ENCODE peak calls at places on chromosome 1, in nine cellular contexts. M, Y, O, H, D, X, S, W and C are unnamed samples.

GRCh38 chr1:24100945-24101737 is 10.8 kb downstream of the MYOM3 start:
- DNase-seq in W (no peak), S (no peak), X (no peak), H (no peak), O (no peak), D (no peak), M (no peak), Y (no peak), C (no peak)

GRCh38 chr1:111006556-111006955 is 42.8 kb upstream of the LRIF1 start:
- DNase-seq in H (no peak), M (no peak), Y (no peak), X (no peak), S (no peak), W (no peak), D (no peak), O (no peak), C (no peak)

GRCh38 chr1:2237773-2238172 is 9.7 kb downstream of the SKI start:
- DNase-seq in S (no peak), X (no peak), W (peak; percentile 65), M (no peak), D (no peak), H (peak; percentile 30), O (no peak), Y (no peak), C (no peak)

GRCh38 chr1:11458811-11459275 is 20.1 kb upstream of the DISP3 start:
- DNase-seq in X (peak; percentile 32), M (no peak), D (no peak), S (no peak), O (no peak), H (no peak), W (no peak), Y (no peak), C (no peak)

GRCh38 chr1:205438213-205439158 is 16.6 kb upstream of the LEMD1 start:
- DNase-seq in Y (peak; percentile 65), X (peak; percentile 89), O (peak; percentile 85), W (peak; percentile 74), H (peak; percentile 84), M (no peak), D (no peak), S (peak; percentile 81), C (no peak)

GRCh38 chr1:68936530-68936929 is 439.6 kb upstream of the DEPDC1 start:
- DNase-seq in H (no peak), Y (no peak), W (no peak), X (no peak), O (no peak), D (no peak), M (no peak), S (no peak), C (no peak)

GRCh38 chr1:216542741-216543140 is 119.5 kb upstream of the USH2A start:
- DNase-seq in X (no peak), W (no peak), M (no peak), D (no peak), H (no peak), S (no peak), O (no peak), Y (no peak), C (no peak)

GRCh38 chr1:30085814-30086770 is 637.3 kb downstream of the MATN1 start:
- DNase-seq in O (peak; percentile 84), H (peak; percentile 36), W (peak; percentile 93), D (peak; percentile 97), S (peak; percentile 44), M (peak; percentile 56), X (peak; percentile 28), Y (peak; percentile 31), C (peak; percentile 83)

GRCh38 chr1:86197206-86197855 is 40.8 kb upstream of the COL24A1 start:
- DNase-seq in D (no peak), S (no peak), W (no peak), M (no peak), H (no peak), O (no peak), Y (no peak), X (no peak), C (no peak)

GRCh38 chr1:154330669-154331068 is 5.3 kb downstream of the ATP8B2 start:
- DNase-seq in D (no peak), S (no peak), O (no peak), H (no peak), M (no peak), W (no peak), X (no peak), Y (no peak), C (no peak)

GRCh38 chr1:10046356-10047085 is 13.8 kb downstream of the UBE4B start:
- DNase-seq in S (no peak), W (no peak), O (no peak), X (no peak), Y (no peak), D (no peak), M (no peak), H (peak; percentile 28), C (no peak)

GRCh38 chr1:91611498-91611917 is 110.9 kb downstream of the CDC7 start:
- DNase-seq in O (no peak), H (no peak), D (peak; percentile 7), Y (no peak), M (no peak), X (no peak), S (no peak), W (peak; percentile 47), C (peak; percentile 12)

GRCh38 chr1:43671193-43671592 is 21.2 kb downstream of the KDM4A start:
- DNase-seq in M (no peak), X (no peak), S (no peak), D (no peak), H (no peak), Y (no peak), O (no peak), W (no peak), C (no peak)

GRCh38 chr1:110212165-110213142 is 2.3 kb downstream of the KCNC4 start:
- DNase-seq in Y (no peak), H (no peak), D (peak; percentile 27), O (peak; percentile 46), X (no peak), W (peak; percentile 33), S (no peak), M (no peak), C (no peak)

GRCh38 chr1:9230869-9231533 is 3.6 kb upstream of the H6PD start:
- DNase-seq in S (no peak), O (no peak), D (no peak), X (no peak), Y (peak; percentile 36), W (no peak), H (no peak), M (no peak), C (no peak)

GRCh38 chr1:154943649-154944421 is 7.3 kb upstream of the PMVK start:
- DNase-seq in M (peak; percentile 66), W (peak; percentile 79), O (peak; percentile 59), X (peak; percentile 47), Y (peak; percentile 12), D (peak; percentile 64), S (no peak), H (peak; percentile 48), C (no peak)

GRCh38 chr1:178028973-178029481 is 59.2 kb upstream of the SEC16B start:
- DNase-seq in S (no peak), D (no peak), O (no peak), H (no peak), M (no peak), X (no peak), Y (no peak), W (no peak), C (no peak)

GRCh38 chr1:78043436-78043835 is 2.3 kb upstream of the GIPC2 start:
- DNase-seq in W (no peak), Y (no peak), S (no peak), M (no peak), X (no peak), D (no peak), H (no peak), O (no peak), C (no peak)

GRCh38 chr1:48245106-48245505 is 22.6 kb downstream of the SLC5A9 start:
- DNase-seq in M (no peak), Y (no peak), X (no peak), S (no peak), D (no peak), H (no peak), W (no peak), O (no peak), C (no peak)

GRCh38 chr1:152251391-152251790 is 27.4 kb upstream of the HRNR start:
- DNase-seq in M (no peak), H (no peak), S (no peak), O (no peak), Y (no peak), X (no peak), W (no peak), D (no peak), C (no peak)

GRCh38 chr1:2979191-2980072 is 41.8 kb upstream of the ACTRT2 start:
- DNase-seq in M (no peak), X (peak; percentile 20), H (no peak), S (peak; percentile 24), D (no peak), W (no peak), Y (no peak), O (peak; percentile 33), C (no peak)

GRCh38 chr1:177209357-177209756 is 38.6 kb downstream of the BRINP2 start:
- DNase-seq in H (peak; percentile 92), X (peak; percentile 54), S (peak; percentile 71), M (no peak), D (no peak), O (no peak), Y (peak; percentile 100), W (no peak), C (no peak)

GRCh38 chr1:116673935-116674630 is 6.5 kb upstream of the IGSF3 start:
- DNase-seq in M (no peak), Y (no peak), H (no peak), O (no peak), S (no peak), D (no peak), W (no peak), X (no peak), C (no peak)

GRCh38 chr1:214332950-214333798 is 52.2 kb downstream of the SMYD2 start:
- DNase-seq in X (peak; percentile 66), D (peak; percentile 65), Y (peak; percentile 65), S (no peak), M (peak; percentile 62), O (peak; percentile 76), W (peak; percentile 76), H (peak; percentile 72), C (peak; percentile 34)
- TF ChIP-seq CTCF in X (peak; percentile 80), D (peak; percentile 77), Y (peak; percentile 89), S (peak; percentile 65), M (peak; percentile 80), O (peak; percentile 74), W (peak; percentile 91), H (peak; percentile 98), C (peak; percentile 80)

GRCh38 chr1:61337037-61337436 is 254.7 kb downstream of the NFIA start:
- DNase-seq in M (no peak), D (no peak), X (no peak), Y (no peak), S (no peak), H (no peak), O (no peak), W (peak; percentile 41), C (no peak)
- TF ChIP-seq CTCF in M (no peak), D (no peak), X (peak; percentile 9), Y (no peak), S (no peak), H (peak; percentile 44), O (no peak), W (peak; percentile 40), C (no peak)

GRCh38 chr1:182839209-182840065 is at the start of gene DHX9:
- DNase-seq in M (peak; percentile 98), D (peak; percentile 98), H (peak; percentile 91), O (peak; percentile 99), Y (peak; percentile 85), S (peak; percentile 94), X (peak; percentile 97), W (peak; percentile 96), C (peak; percentile 92)
- TF ChIP-seq CTCF in M (no peak), D (no peak), H (peak; percentile 27), O (no peak), Y (peak; percentile 26), S (peak; percentile 37), X (no peak), W (no peak), C (peak; percentile 34)

GRCh38 chr1:184986250-184986649 is 11.9 kb upstream of the NIBAN1 start:
- DNase-seq in W (peak; percentile 46), O (no peak), H (peak; percentile 76), M (no peak), S (no peak), Y (peak; percentile 49), X (no peak), D (no peak), C (no peak)
- TF ChIP-seq CTCF in W (peak; percentile 75), O (no peak), H (peak; percentile 71), M (peak; percentile 31), S (no peak), Y (peak; percentile 53), X (no peak), D (no peak), C (no peak)